ENCODE peak calls at places on chromosome 9, in nine cellular contexts. A is tibial artery; B is foreskin fibroblast; I is cardiac fibroblast; E is CD8-positive, alpha-beta T cell; C is astrocyte of the spinal cord; U is MCF 10A; Q is mesothelial cell of epicardium; Z is AG10803. F is an unnamed sample.
A peak's percentile ranks its signal among the peaks of the same experiment; 100 is the strongest.

GRCh38 chr9:125701351-125701750 is 5.7 kb downstream of the MAPKAP1 start:
- DNase-seq in I (peak; percentile 66), Z (peak; percentile 80), U (peak; percentile 85), C (peak; percentile 68), E (no peak), A (no peak), Q (no peak), B (peak; percentile 46), F (peak; percentile 29)

GRCh38 chr9:127629468-127630081 is 17.5 kb downstream of the STXBP1 start:
- DNase-seq in A (no peak), B (peak; percentile 16), Z (no peak), E (no peak), I (no peak), Q (no peak), U (no peak), C (peak; percentile 3), F (no peak)

GRCh38 chr9:110255417-110256141 is 728 bp downstream of the TXN start:
- DNase-seq in Q (peak; percentile 53), B (peak; percentile 74), C (peak; percentile 43), Z (peak; percentile 50), U (peak; percentile 64), I (peak; percentile 55), E (peak; percentile 21), A (peak; percentile 58), F (peak; percentile 62)

GRCh38 chr9:71721786-71722295 is 46.5 kb downstream of the CEMIP2 start:
- DNase-seq in C (no peak), I (peak; percentile 33), B (no peak), Z (peak; percentile 12), A (no peak), U (no peak), E (no peak), Q (no peak), F (no peak)

GRCh38 chr9:33106827-33107621 is 30.6 kb upstream of the SMU1 start:
- DNase-seq in U (peak; percentile 51), I (peak; percentile 72), E (no peak), C (peak; percentile 91), A (no peak), Q (no peak), Z (peak; percentile 98), B (peak; percentile 71), F (peak; percentile 75)

GRCh38 chr9:134854541-134854981 is 26.0 kb upstream of the FCN2 start:
- DNase-seq in A (peak; percentile 15), Z (no peak), U (no peak), Q (peak; percentile 33), E (no peak), B (no peak), C (no peak), I (no peak), F (no peak)

GRCh38 chr9:90948156-90948555 is 146.5 kb downstream of the SYK start:
- DNase-seq in I (no peak), Z (no peak), U (no peak), A (no peak), Q (no peak), B (no peak), E (no peak), C (no peak), F (no peak)

GRCh38 chr9:125302241-125302640 is 40.6 kb downstream of the GAPVD1 start:
- DNase-seq in E (no peak), Q (no peak), U (no peak), Z (no peak), A (no peak), I (no peak), B (no peak), C (no peak), F (no peak)

GRCh38 chr9:78463750-78464149 is 166.8 kb downstream of the PSAT1 start:
- DNase-seq in U (no peak), Q (no peak), E (no peak), B (no peak), I (no peak), C (no peak), Z (no peak), A (no peak), F (no peak)

DNA sequence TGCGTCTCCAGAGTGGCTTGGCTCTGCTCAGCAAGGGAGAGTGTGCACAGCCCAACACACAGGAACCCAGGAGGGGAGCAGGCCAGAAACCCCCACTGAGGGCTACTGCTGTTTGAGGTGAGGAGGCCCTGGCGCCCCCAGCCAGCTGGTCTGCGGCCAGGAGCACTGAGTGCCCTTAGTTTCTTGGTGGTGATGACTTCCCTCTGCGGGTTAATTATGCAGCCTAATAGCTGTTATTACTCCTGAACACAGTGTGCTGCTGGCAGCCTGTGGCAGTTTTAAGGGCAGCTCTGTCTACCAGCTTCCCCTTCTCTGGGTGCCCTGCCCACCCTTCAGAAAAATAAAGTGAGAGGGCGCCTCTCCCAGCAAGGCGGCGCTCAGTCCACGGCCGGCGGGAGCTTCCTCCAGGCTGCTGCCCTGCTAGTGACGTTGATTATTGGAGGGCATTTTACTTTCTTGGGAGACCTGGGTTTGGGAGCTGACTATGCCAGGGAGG is 19.2 kb downstream of the GADD45G start:
- DNase-seq in U (no peak), I (no peak), Q (no peak), C (no peak), E (no peak), A (no peak), B (no peak), Z (no peak), F (no peak)
- TF ChIP-seq CTCF in U (no peak), I (no peak), Q (no peak), C (no peak), E (no peak), A (no peak), B (no peak), Z (no peak), F (no peak)

DNA sequence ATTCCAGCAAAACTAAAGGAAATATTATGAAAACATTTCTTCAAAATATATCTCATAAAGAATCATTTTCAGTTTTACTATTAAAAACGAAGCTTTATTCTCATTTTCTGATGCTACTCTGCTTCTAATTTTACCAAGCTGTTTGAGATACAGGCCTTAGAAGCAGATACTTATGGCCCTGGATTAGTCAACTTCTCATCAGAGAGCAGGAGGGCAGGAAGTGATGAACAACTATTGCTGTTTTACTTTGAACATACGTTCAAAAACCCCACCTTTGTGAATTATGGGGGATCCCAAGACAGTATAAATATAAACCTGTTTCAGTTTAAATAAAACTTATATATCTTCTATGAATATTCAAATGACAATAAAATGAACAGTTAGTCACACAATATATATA is 16.0 kb downstream of the MPDZ start:
- DNase-seq in Z (no peak), Q (no peak), U (no peak), B (no peak), I (peak; percentile 36), E (no peak), A (no peak), C (no peak), F (no peak)
- TF ChIP-seq CTCF in Z (no peak), Q (no peak), U (no peak), B (no peak), I (no peak), E (no peak), A (no peak), C (no peak), F (no peak)

GRCh38 chr9:27634879-27635278 is 61.6 kb upstream of the C9orf72 start:
- DNase-seq in C (no peak), U (no peak), Z (no peak), E (no peak), Q (no peak), A (no peak), B (no peak), I (no peak), F (no peak)
- TF ChIP-seq CTCF in C (no peak), U (no peak), Z (no peak), E (no peak), Q (no peak), A (no peak), B (no peak), I (no peak), F (no peak)

GRCh38 chr9:119667163-119667562 is 297.9 kb upstream of the BRINP1 start:
- DNase-seq in E (no peak), U (no peak), A (no peak), Z (no peak), I (no peak), Q (no peak), C (no peak), B (no peak), F (no peak)
- TF ChIP-seq CTCF in E (no peak), U (no peak), A (no peak), Z (no peak), I (no peak), Q (no peak), C (no peak), B (no peak), F (no peak)

GRCh38 chr9:96245399-96245798 is 56.6 kb downstream of the HSD17B3 start:
- DNase-seq in Z (no peak), E (no peak), B (no peak), U (no peak), A (no peak), I (no peak), Q (no peak), C (no peak), F (no peak)
- TF ChIP-seq CTCF in Z (no peak), E (peak; percentile 20), B (no peak), U (no peak), A (no peak), I (peak; percentile 3), Q (peak; percentile 35), C (peak; percentile 13), F (peak; percentile 47)